ENCODE peak calls at places on chromosomes 11 and 22, in five cellular contexts. V is mesenchymal stem cell, P is IMR-90, X is neuronal stem cell, N is H1. J is an unnamed sample.

GRCh38 chr11:74133416-74133815 is 37.4 kb downstream of the C2CD3 start:
- DNase-seq in V (no peak), P (no peak), X (no peak), N (no peak), J (peak; percentile 95)

GRCh38 chr22:47929073-47929472 is 1166.6 kb downstream of the TBC1D22A start:
- DNase-seq in N (no peak), P (no peak), V (no peak), X (no peak), J (no peak)

GRCh38 chr22:23223566-23224317 is 43.4 kb downstream of the BCR start:
- DNase-seq in V (no peak), X (no peak), N (no peak), P (no peak), J (no peak)

GRCh38 chr11:8812438-8812837 is 98.6 kb upstream of the AKIP1 start:
- DNase-seq in N (no peak), X (no peak), P (no peak), V (peak; percentile 57), J (peak; percentile 32)

GRCh38 chr11:117878314-117878938 is 2.0 kb upstream of the FXYD6 start:
- DNase-seq in X (no peak), V (peak; percentile 22), N (no peak), P (no peak), J (no peak)

GRCh38 chr11:17921620-17922473 is 91.0 kb downstream of the SERGEF start:
- DNase-seq in X (no peak), P (peak; percentile 36), V (peak; percentile 65), N (no peak), J (no peak)

GRCh38 chr11:64687641-64688533 is 35.1 kb downstream of the NRXN2 start:
- DNase-seq in X (no peak), N (no peak), P (no peak), V (no peak), J (no peak)

GRCh38 chr11:121368504-121368903 is 75.9 kb downstream of the SC5D start:
- DNase-seq in X (no peak), V (no peak), P (no peak), N (no peak), J (no peak)

GRCh38 chr11:133930767-133931448 is 25.9 kb downstream of the IGSF9B start:
- DNase-seq in P (no peak), V (no peak), X (no peak), N (no peak), J (peak; percentile 60)

GRCh38 chr11:60950933-60951610 is 904 bp downstream of the SLC15A3 start:
- DNase-seq in P (no peak), N (no peak), V (peak; percentile 21), X (no peak), J (no peak)

GRCh38 chr11:34659096-34659733 is 38.3 kb downstream of the EHF start:
- DNase-seq in V (no peak), X (no peak), N (no peak), P (no peak), J (no peak)

GRCh38 chr11:34437224-34437879 is 1.4 kb upstream of the CAT start:
- DNase-seq in N (no peak), P (no peak), V (no peak), X (no peak), J (no peak)

GRCh38 chr11:68313574-68314202 is 1.3 kb downstream of the LRP5 start:
- DNase-seq in P (peak; percentile 30), V (peak; percentile 66), N (no peak), X (no peak), J (no peak)

GRCh38 chr22:37244114-37244921 is at the start of gene RAC2:
- DNase-seq in P (peak; percentile 57), X (no peak), V (peak; percentile 72), N (no peak), J (no peak)

GRCh38 chr22:40325315-40325714 is 21.0 kb upstream of the ADSL start:
- DNase-seq in P (no peak), N (no peak), V (no peak), X (no peak), J (no peak)

GRCh38 chr11:110955797-110956196 is 243.6 kb upstream of the ARHGAP20 start:
- DNase-seq in V (no peak), X (no peak), N (no peak), P (no peak), J (no peak)

GRCh38 chr22:22958621-22959020 is 71.0 kb downstream of the IGLL5 start:
- DNase-seq in N (no peak), V (no peak), X (no peak), P (no peak), J (no peak)

GRCh38 chr11:64523456-64524187 is 67.4 kb upstream of the SLC22A12 start:
- DNase-seq in X (no peak), P (no peak), N (no peak), V (no peak), J (no peak)

GRCh38 chr11:255816-256215 is 19.0 kb downstream of the PSMD13 start:
- DNase-seq in P (no peak), V (no peak), N (no peak), X (no peak), J (no peak)

GRCh38 chr11:128420943-128421342 is 166.4 kb downstream of the ETS1 start:
- DNase-seq in V (peak; percentile 95), X (no peak), P (peak; percentile 99), N (no peak), J (peak; percentile 13)

GRCh38 chr22:27629908-27630733 is 171.4 kb downstream of the MN1 start:
- DNase-seq in P (no peak), N (no peak), X (no peak), V (no peak), J (no peak)

GRCh38 chr11:61752117-61752924 is at the start of gene MYRF:
- DNase-seq in X (peak; percentile 51), N (no peak), P (peak; percentile 14), V (peak; percentile 40), J (peak; percentile 52)

GRCh38 chr11:78228467-78228866 is 39.7 kb downstream of the USP35 start:
- DNase-seq in V (peak; percentile 54), N (no peak), P (peak; percentile 55), X (peak; percentile 27), J (peak; percentile 30)

GRCh38 chr11:8058216-8058615 is 22.8 kb upstream of the TUB start:
- DNase-seq in N (no peak), P (no peak), X (no peak), V (no peak), J (no peak)

GRCh38 chr11:46294365-46295309 is 17.2 kb downstream of the CREB3L1 start:
- DNase-seq in N (peak; percentile 53), V (peak; percentile 97), X (peak; percentile 70), P (peak; percentile 97), J (no peak)
- H2AFZ ChIP-seq in N (no peak overlapping the region), V (no peak overlapping the region), X (peak overlapping the region; percentile 98), P (peak overlapping the region; percentile 46), J (peak overlapping the region; percentile 46)

GRCh38 chr22:39173050-39173706 is 20.7 kb upstream of the CBX7 start:
- DNase-seq in X (no peak), V (no peak), P (no peak), N (no peak), J (no peak)

GRCh38 chr22:39169797-39170466 is 17.5 kb upstream of the CBX7 start:
- DNase-seq in X (no peak), N (no peak), V (no peak), P (no peak), J (no peak)

GRCh38 chr22:39171623-39172264 is 19.3 kb upstream of the CBX7 start:
- DNase-seq in X (no peak), V (no peak), N (no peak), P (no peak), J (no peak)

GRCh38 chr22:39173787-39174497 is 21.5 kb upstream of the CBX7 start:
- DNase-seq in X (no peak), V (no peak), P (no peak), N (no peak), J (no peak)

GRCh38 chr22:39170825-39171622 is 18.5 kb upstream of the CBX7 start:
- DNase-seq in P (peak; percentile 52), X (peak; percentile 77), N (no peak), V (peak; percentile 71), J (peak; percentile 89)
- H4K91ac ChIP-seq in P (peak overlapping the region; percentile 59), X (no peak overlapping the region), N (peak overlapping the region; percentile 96), V (peak overlapping the region; percentile 30), J (peak overlapping the region; percentile 94)

GRCh38 chr11:130070109-130070828 is 575 bp downstream of the APLP2 start:
- DNase-seq in N (no peak), P (peak; percentile 13), X (no peak), V (peak; percentile 42), J (peak; percentile 64)

GRCh38 chr11:130070829-130071205 is 1.1 kb downstream of the APLP2 start:
- DNase-seq in X (no peak), V (peak; percentile 39), P (peak; percentile 36), N (no peak), J (peak; percentile 38)

GRCh38 chr11:130069684-130070108 is at the start of gene APLP2:
- DNase-seq in P (peak; percentile 97), X (peak; percentile 99), N (peak; percentile 94), V (peak; percentile 98), J (peak; percentile 98)

GRCh38 chr11:130068986-130069683 is 559 bp upstream of the APLP2 start:
- DNase-seq in X (no peak), N (no peak), P (peak; percentile 80), V (peak; percentile 63), J (peak; percentile 42)

GRCh38 chr11:130071211-130071712 is 1.6 kb downstream of the APLP2 start:
- DNase-seq in N (no peak), P (peak; percentile 35), V (peak; percentile 18), X (no peak), J (no peak)
- H3K4me3 ChIP-seq in N (peak overlapping the region; percentile 97), P (peak overlapping the region; percentile 90), V (peak overlapping the region; percentile 82), X (peak overlapping the region; percentile 95), J (no peak overlapping the region)

DNA sequence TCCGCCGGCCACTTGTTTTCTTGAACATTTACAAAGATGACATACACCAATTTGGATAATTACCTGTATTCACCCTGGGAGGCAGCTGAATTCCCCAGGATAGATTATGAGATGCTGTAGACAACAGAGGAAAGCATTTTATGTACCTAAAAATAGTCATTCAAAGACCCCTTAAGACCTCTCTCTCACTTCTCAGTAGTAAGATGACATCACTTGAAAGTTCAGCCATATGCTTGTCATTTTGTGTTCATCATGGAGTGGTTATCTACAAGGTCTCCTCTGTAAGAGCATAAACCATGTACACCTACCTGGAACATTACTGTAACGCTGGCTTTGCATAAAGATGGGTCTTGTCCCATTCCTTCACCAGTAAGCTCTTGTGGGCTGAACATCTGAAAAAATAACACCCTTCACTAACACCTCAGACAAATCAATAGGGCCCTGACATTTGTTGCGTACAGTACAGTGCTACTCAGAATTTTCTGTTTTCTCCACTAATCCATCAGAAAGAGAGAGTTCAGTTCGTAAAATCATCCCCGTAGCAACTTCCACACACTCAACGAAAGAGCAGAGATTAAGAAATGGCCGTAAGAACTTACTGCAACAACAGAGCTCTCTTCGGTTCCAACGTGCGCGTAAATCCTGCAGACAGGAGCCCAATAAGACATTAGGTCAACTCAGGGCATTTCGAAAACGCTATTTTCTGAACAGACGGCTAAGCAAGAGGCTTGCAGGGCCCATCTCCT is 15.6 kb upstream of the WDR74 start:
- DNase-seq in X (no peak), V (no peak), P (no peak), N (no peak), J (no peak)
- H2AFZ ChIP-seq in X (no peak overlapping the region), V (no peak overlapping the region), P (no peak overlapping the region), N (no peak overlapping the region), J (no peak overlapping the region)

J was measured in trophoblast cell.